ENCODE peak calls at places on chromosome 4, in four cellular contexts. One of them, this sample, is unnamed. For H4K20me1, the result is how much of the 10 kb centered on the place peaks cover.

GRCh38 chr4:176238157-176238608 is 30.8 kb downstream of the ASB5 start:
- DNase-seq in GM12878: no peak
- DNase-seq in HepG2: no peak
- DNase-seq in K562: no peak
- DNase-seq in this sample: no peak

GRCh38 chr4:155164705-155165104 is 43.7 kb upstream of the NPY2R start:
- DNase-seq in K562: no peak
- DNase-seq in GM12878: no peak
- DNase-seq in HepG2: no peak
- DNase-seq in this sample: peak

GRCh38 chr4:183760326-183760725 is 101.2 kb downstream of the TRAPPC11 start:
- DNase-seq in HepG2: no peak
- DNase-seq in K562: no peak
- DNase-seq in GM12878: no peak
- DNase-seq in this sample: no peak

GRCh38 chr4:519203-519651 is 20.2 kb downstream of the PIGG start:
- DNase-seq in K562: no peak
- DNase-seq in HepG2: no peak
- DNase-seq in GM12878: no peak
- DNase-seq in this sample: no peak

GRCh38 chr4:40395908-40396806 is 61.0 kb downstream of the CHRNA9 start:
- DNase-seq in GM12878: no peak
- DNase-seq in K562: no peak
- DNase-seq in HepG2: peak
- DNase-seq in this sample: peak

GRCh38 chr4:100008048-100008447 is 58.0 kb upstream of the H2AZ1 start:
- DNase-seq in HepG2: no peak
- DNase-seq in GM12878: no peak
- DNase-seq in K562: no peak
- DNase-seq in this sample: no peak

GRCh38 chr4:11106190-11106589 is 322.5 kb downstream of the HS3ST1 start:
- DNase-seq in K562: no peak
- DNase-seq in GM12878: no peak
- DNase-seq in HepG2: no peak
- DNase-seq in this sample: no peak

GRCh38 chr4:64713256-64713840 is 304.1 kb upstream of the TECRL start:
- DNase-seq in GM12878: no peak
- DNase-seq in K562: peak
- DNase-seq in HepG2: peak
- DNase-seq in this sample: peak

DNA sequence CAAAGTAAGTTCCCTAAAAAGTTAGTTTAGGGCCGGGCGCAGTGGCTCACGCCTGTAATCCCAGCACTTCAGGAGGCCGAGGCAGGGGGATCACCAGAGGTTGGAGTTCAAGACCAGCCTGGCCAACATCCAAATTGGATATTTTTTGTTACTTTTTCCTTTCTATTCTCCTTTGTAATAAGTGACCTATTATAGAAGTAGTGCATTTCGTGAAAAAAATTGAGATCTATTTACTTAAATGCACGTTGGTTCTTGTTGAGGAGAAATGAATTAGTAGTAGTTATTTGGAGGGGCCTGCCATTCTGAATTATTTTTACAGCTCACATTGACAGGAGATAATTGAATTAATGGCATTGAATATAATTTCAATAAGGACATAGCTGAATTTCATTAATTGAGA is 22.3 kb upstream of the NDUFC1 start:
- DNase-seq in HepG2: no peak
- DNase-seq in GM12878: no peak
- DNase-seq in K562: no peak
- DNase-seq in this sample: no peak
- H4K20me1 ChIP-seq in HepG2: under half
- H4K20me1 ChIP-seq in GM12878: under half
- H4K20me1 ChIP-seq in K562: under half
- H4K20me1 ChIP-seq in this sample: under half

GRCh38 chr4:127143460-127144190 is 489.1 kb upstream of the INTU start:
- DNase-seq in K562: no peak
- DNase-seq in GM12878: no peak
- DNase-seq in HepG2: no peak
- DNase-seq in this sample: no peak
- TF ChIP-seq JUNB in K562: no peak
- TF ChIP-seq JUNB in GM12878: no peak
- TF ChIP-seq JUNB in HepG2: no peak
- TF ChIP-seq JUNB in this sample: no peak

DNA sequence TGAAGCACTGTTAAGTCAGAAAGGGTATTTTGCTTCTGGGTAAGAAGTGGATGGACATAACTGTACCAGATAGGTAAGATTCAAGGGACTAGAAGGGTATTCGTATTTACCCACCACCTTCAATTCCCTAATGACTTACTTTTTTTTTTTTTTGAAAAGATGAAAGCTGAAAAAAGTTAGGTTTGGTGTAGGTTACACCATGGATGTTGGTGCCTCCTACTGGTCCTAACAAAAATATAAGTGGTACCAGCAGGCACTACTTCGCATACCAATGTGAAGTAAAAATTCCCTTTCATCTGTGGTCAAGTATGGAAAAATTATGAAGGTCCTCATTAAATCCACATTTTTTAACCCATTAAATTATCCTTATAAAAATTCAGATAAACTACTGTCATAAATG is 7.2 kb downstream of the ANKRD17 start:
- DNase-seq in GM12878: no peak
- DNase-seq in K562: no peak
- DNase-seq in HepG2: no peak
- DNase-seq in this sample: peak
- H4K20me1 ChIP-seq in GM12878: under half
- H4K20me1 ChIP-seq in K562: under half
- H4K20me1 ChIP-seq in HepG2: half or more
- H4K20me1 ChIP-seq in this sample: half or more

GRCh38 chr4:85603437-85604336 is 128.7 kb downstream of the ARHGAP24 start:
- DNase-seq in GM12878: no peak
- DNase-seq in K562: no peak
- DNase-seq in HepG2: no peak
- DNase-seq in this sample: no peak
- TF ChIP-seq JUNB in GM12878: peak
- TF ChIP-seq JUNB in K562: no peak
- TF ChIP-seq JUNB in HepG2: no peak
- TF ChIP-seq JUNB in this sample: no peak

This sample was measured in GM23338.